ENCODE peak calls at places on chromosomes 6 and 20, in ten cellular contexts. Y, D, Q, C, N, M, B, X, Z and S are unnamed samples.

GRCh38 chr6:148925701-148926100 is 178.9 kb downstream of the UST start:
- DNase-seq in Z (no peak), Y (no peak), B (no peak), M (no peak), D (no peak), C (no peak), Q (no peak), X (peak), N (no peak), S (no peak)

GRCh38 chr6:48990746-48991145 is 472.3 kb downstream of the MMUT start:
- DNase-seq in Z (no peak), D (no peak), Y (no peak), Q (no peak), X (no peak), B (no peak), N (no peak), M (no peak), C (no peak), S (no peak)

GRCh38 chr6:133568970-133569889 is 319.7 kb upstream of the TCF21 start:
- DNase-seq in X (peak), Y (peak), M (no peak), Z (no peak), Q (no peak), C (peak), N (peak), D (peak), B (peak), S (peak)

GRCh38 chr20:11260611-11261010 is 586.8 kb upstream of the JAG1 start:
- DNase-seq in N (no peak), M (no peak), X (peak), Q (no peak), B (no peak), Z (no peak), D (no peak), Y (no peak), C (no peak), S (no peak)

GRCh38 chr6:107491791-107492674 is 2.1 kb downstream of the SOBP start:
- DNase-seq in N (no peak), M (peak), C (no peak), Y (no peak), Z (no peak), Q (peak), D (peak), B (no peak), X (peak), S (no peak)

GRCh38 chr6:87653074-87653962 is 48.7 kb downstream of the AKIRIN2 start:
- DNase-seq in X (no peak), Z (no peak), C (no peak), D (no peak), Y (no peak), Q (no peak), N (no peak), M (no peak), B (no peak), S (no peak)

GRCh38 chr20:61746781-61747180 is 318.9 kb downstream of the TAF4 start:
- DNase-seq in C (no peak), X (no peak), N (no peak), Z (no peak), B (no peak), Y (no peak), Q (no peak), D (no peak), M (no peak), S (no peak)

GRCh38 chr20:44603327-44603726 is 20.9 kb downstream of the PKIG start:
- DNase-seq in B (no peak), M (no peak), D (no peak), N (peak), Y (no peak), C (no peak), X (no peak), Z (no peak), Q (no peak), S (no peak)

GRCh38 chr20:37759761-37760209 is 66.0 kb downstream of the CTNNBL1 start:
- DNase-seq in N (no peak), D (no peak), B (no peak), M (no peak), Z (no peak), X (no peak), Q (no peak), C (no peak), Y (no peak), S (no peak)

GRCh38 chr6:7691675-7692452 is 34.0 kb upstream of the BMP6 start:
- DNase-seq in C (no peak), N (no peak), Z (no peak), Y (peak), X (peak), B (peak), M (no peak), D (no peak), Q (no peak), S (no peak)

DNA sequence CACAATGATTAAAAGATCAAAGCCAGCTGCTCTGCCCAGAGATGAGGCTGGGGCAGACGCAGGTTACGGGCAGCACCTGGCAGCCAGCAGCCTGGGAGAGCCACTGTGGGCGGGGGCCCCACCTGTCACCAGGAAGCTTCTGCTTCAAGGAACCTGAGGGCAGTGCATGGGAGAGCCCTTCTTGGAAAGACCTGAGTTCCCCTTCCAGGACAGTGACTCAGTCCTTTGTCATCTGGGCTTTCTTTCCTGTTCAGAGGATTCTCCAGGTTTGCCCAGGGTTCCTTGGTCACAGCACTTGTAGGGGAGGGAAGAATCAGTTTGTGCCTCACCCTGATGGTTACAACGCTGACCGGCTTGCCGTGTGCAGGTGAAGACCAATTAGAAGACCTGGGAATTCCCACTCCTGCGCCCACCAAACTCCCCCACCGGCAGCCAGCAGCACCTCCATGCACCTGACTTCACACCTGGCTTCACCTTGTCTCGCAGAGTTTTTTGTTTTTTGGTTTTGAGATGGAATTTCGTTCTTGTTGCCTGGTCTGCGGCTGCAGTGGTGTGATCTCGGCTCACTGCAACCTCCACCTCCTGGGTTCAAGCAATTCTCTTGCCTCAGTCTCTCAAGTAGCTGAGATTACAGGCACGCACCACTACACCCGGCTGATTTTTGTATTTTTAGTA is 2.0 kb downstream of the ZBP1 start:
- DNase-seq in M (no peak), Y (peak), Z (no peak), X (no peak), B (peak), C (no peak), N (no peak), Q (no peak), D (no peak), S (no peak)
- TF ChIP-seq CTCF in M (no peak), Y (no peak), Z (no peak), X (no peak), B (no peak), C (no peak), N (no peak), Q (no peak), D (no peak), S (no peak)

GRCh38 chr20:12928358-12928754 is 80.4 kb upstream of the SPTLC3 start:
- DNase-seq in Q (no peak), N (no peak), B (no peak), X (no peak), Z (no peak), C (no peak), Y (no peak), D (no peak), M (no peak), S (no peak)

GRCh38 chr20:12927489-12927888 is 81.3 kb upstream of the SPTLC3 start:
- DNase-seq in Z (no peak), X (peak), Q (no peak), B (no peak), Y (no peak), D (no peak), M (no peak), N (no peak), C (no peak), S (no peak)

GRCh38 chr20:12925214-12925755 is 83.5 kb upstream of the SPTLC3 start:
- DNase-seq in C (peak), X (peak), D (peak), Y (peak), M (peak), B (peak), Z (peak), Q (no peak), N (no peak), S (peak)

GRCh38 chr20:12925863-12926547 is 82.8 kb upstream of the SPTLC3 start:
- DNase-seq in N (no peak), X (no peak), Y (no peak), Z (no peak), C (no peak), Q (no peak), D (no peak), M (no peak), B (no peak), S (no peak)

DNA sequence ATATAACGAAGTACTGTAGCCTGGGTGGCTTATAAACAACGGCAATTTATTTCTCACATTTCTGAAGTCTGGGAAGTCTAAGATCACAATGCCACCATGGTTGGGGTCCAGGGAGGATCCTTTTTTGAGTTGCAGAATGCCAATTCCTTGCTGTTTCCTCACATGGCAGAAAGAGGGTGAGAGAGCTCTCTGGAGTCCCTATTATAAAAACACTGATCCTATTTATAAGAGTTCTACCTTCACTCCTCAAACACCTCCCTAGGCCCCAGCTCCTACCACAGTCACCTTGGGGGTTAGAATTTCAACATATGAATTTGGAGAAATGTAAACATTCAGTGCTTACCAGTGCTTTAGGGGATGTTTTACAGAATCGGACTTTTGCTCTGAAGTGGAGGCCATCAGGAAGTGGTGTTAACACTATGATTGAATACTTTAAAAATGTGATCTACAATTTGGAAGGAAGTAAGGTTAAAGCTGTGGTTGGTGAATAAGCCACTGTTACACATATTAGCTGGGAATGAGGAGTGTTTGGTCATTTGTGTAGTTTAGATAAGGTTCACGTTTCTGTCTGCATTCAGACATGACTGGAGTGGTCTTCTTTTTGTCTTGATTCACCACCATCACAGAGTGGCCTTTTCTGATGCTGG is 79.9 kb upstream of the SPTLC3 start:
- DNase-seq in Y (peak), N (no peak), B (peak), Q (no peak), X (peak), D (no peak), M (no peak), Z (no peak), C (no peak), S (no peak)
- TF ChIP-seq CTCF in Y (no peak), N (no peak), B (no peak), Q (no peak), X (no peak), D (no peak), M (no peak), Z (no peak), C (no peak), S (no peak)

GRCh38 chr20:50663095-50663821 is 28.1 kb downstream of the RIPOR3 start:
- DNase-seq in X (no peak), Q (no peak), Y (peak), B (peak), M (no peak), C (no peak), D (no peak), N (no peak), Z (peak), S (no peak)
- TF ChIP-seq CTCF in X (no peak), Q (no peak), Y (peak), B (no peak), M (no peak), C (no peak), D (no peak), N (no peak), Z (no peak), S (peak)

GRCh38 chr6:4972438-4972837 is 31.4 kb downstream of the RPP40 start:
- DNase-seq in B (no peak), Q (no peak), Z (no peak), N (no peak), Y (no peak), C (no peak), D (no peak), X (no peak), M (no peak), S (no peak)
- TF ChIP-seq CTCF in B (no peak), Q (no peak), Z (no peak), N (no peak), Y (no peak), C (no peak), D (no peak), X (no peak), M (no peak), S (no peak)